ENCODE peak calls at places on chromosomes 3 and 15, in six cellular contexts. R is endothelial cell, V is choroid plexus epithelial cell, Z is Calu3, T is Panc1, N is foreskin keratinocyte. S is an unnamed sample.

GRCh38 chr3:72288955-72289707 is 504.2 kb upstream of the PROK2 start:
- DNase-seq in V (peak), Z (peak), N (peak), R (no peak), T (no peak), S (no peak)

GRCh38 chr3:46892285-46893145 is 15.0 kb downstream of the PTH1R start:
- DNase-seq in R (peak), Z (peak), T (no peak), V (peak), N (no peak), S (peak)

GRCh38 chr15:29003446-29004233 is 117.9 kb downstream of the APBA2 start:
- DNase-seq in V (no peak), T (no peak), Z (no peak), R (no peak), N (peak), S (no peak)

GRCh38 chr3:99969133-99969532 is 145.2 kb downstream of the FILIP1L start:
- DNase-seq in N (peak), V (no peak), R (no peak), Z (no peak), T (no peak), S (no peak)

GRCh38 chr3:146382386-146382785 is 87.0 kb downstream of the PLSCR2 start:
- DNase-seq in T (peak), V (peak), Z (peak), R (peak), N (no peak), S (no peak)

GRCh38 chr15:56356616-56357015 is 8.6 kb upstream of the TEX9 start:
- DNase-seq in R (no peak), Z (peak), T (no peak), N (no peak), V (no peak), S (no peak)

GRCh38 chr15:76184640-76185020 is 124.8 kb downstream of the TMEM266 start:
- DNase-seq in Z (no peak), V (no peak), T (no peak), R (no peak), N (no peak), S (no peak)

GRCh38 chr3:178480795-178481194 is 55.4 kb upstream of the KCNMB2 start:
- DNase-seq in R (no peak), T (no peak), Z (no peak), N (no peak), V (no peak), S (no peak)

GRCh38 chr3:18051312-18051711 is 308.9 kb upstream of the TBC1D5 start:
- DNase-seq in R (no peak), N (no peak), Z (no peak), V (no peak), T (no peak), S (no peak)

GRCh38 chr3:152620395-152620794 is 214.5 kb upstream of the P2RY1 start:
- DNase-seq in R (no peak), Z (no peak), T (no peak), N (no peak), V (no peak), S (no peak)

GRCh38 chr15:40776537-40777141 is 6.9 kb downstream of the C15orf62 start:
- DNase-seq in R (no peak), T (no peak), N (no peak), Z (peak), V (peak), S (no peak)

GRCh38 chr3:45942051-45942825 is 1.0 kb upstream of the CXCR6 start:
- DNase-seq in V (no peak), T (no peak), R (no peak), Z (no peak), N (no peak), S (peak)

GRCh38 chr3:127450331-127450730 is 140.2 kb downstream of the TPRA1 start:
- DNase-seq in T (no peak), V (no peak), N (no peak), Z (no peak), R (no peak), S (no peak)

GRCh38 chr3:14158370-14158769 is 20.0 kb downstream of the XPC start:
- DNase-seq in R (no peak), V (no peak), N (no peak), T (no peak), Z (no peak), S (no peak)

GRCh38 chr3:12194669-12195161 is 36.0 kb upstream of the TIMP4 start:
- DNase-seq in N (no peak), R (no peak), T (peak), Z (peak), V (peak), S (no peak)

GRCh38 chr3:7209098-7209497 is 348.2 kb downstream of the GRM7 start:
- DNase-seq in V (no peak), N (no peak), R (no peak), Z (no peak), T (no peak), S (no peak)

GRCh38 chr15:76223521-76223920 is 87.7 kb downstream of the ETFA start:
- DNase-seq in V (no peak), R (no peak), N (no peak), Z (no peak), T (no peak), S (no peak)

GRCh38 chr3:159620873-159621272 is 367.8 kb upstream of the IL12A start:
- DNase-seq in N (peak), R (no peak), T (peak), Z (peak), V (peak), S (no peak)

GRCh38 chr3:126750760-126751129 is 46.7 kb downstream of the CHCHD6 start:
- DNase-seq in N (no peak), V (peak), Z (peak), T (no peak), R (no peak), S (no peak)

GRCh38 chr3:190183121-190183520 is 62.4 kb upstream of the P3H2 start:
- DNase-seq in V (peak), R (no peak), T (peak), N (peak), Z (no peak), S (peak)

GRCh38 chr15:59190291-59190690 is 16.4 kb upstream of the LDHAL6B start:
- DNase-seq in N (no peak), R (no peak), V (no peak), T (no peak), Z (no peak), S (no peak)

GRCh38 chr3:112074616-112075497 is 11.3 kb upstream of the C3orf52 start:
- DNase-seq in T (no peak), V (peak), N (peak), Z (peak), R (no peak), S (no peak)

GRCh38 chr3:111724694-111725093 is 129.5 kb upstream of the ZBED2 start:
- DNase-seq in Z (no peak), V (no peak), T (no peak), R (no peak), N (no peak), S (no peak)

GRCh38 chr3:134212898-134213665 is 37.6 kb downstream of the RYK start:
- DNase-seq in V (peak), Z (peak), R (peak), N (peak), T (peak), S (peak)

GRCh38 chr3:120879401-120879800 is 28.6 kb upstream of the STXBP5L start:
- DNase-seq in R (no peak), T (no peak), Z (no peak), N (no peak), V (no peak), S (no peak)

GRCh38 chr3:194201953-194202666 is 66.2 kb downstream of the HES1 start:
- DNase-seq in T (no peak), V (no peak), N (no peak), R (no peak), Z (no peak), S (no peak)

GRCh38 chr3:31762016-31762764 is 218.9 kb downstream of the OSBPL10 start:
- DNase-seq in N (no peak), R (no peak), T (no peak), Z (no peak), V (no peak), S (no peak)

GRCh38 chr3:178072391-178072790 is 463.8 kb upstream of the KCNMB2 start:
- DNase-seq in Z (no peak), N (no peak), T (no peak), V (peak), R (no peak), S (no peak)

DNA sequence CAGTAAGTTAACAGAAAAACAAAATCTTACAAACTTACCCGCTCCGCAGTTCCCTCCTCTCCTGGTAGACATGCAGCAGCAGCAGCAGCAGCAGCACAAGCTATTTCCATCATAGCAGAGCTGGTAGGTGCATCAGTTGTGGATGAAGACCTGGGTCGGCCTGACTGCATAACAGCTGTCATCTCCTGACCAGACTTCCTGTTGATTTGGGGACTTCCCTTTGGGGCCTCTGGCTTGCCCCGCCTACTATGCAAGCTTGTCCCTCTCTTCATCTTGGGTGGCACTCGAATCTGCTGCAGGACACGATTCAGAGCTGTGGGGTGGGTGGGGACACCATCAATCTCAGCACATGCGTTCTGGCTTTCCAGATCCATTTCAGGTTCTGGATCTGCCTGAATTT is 65.7 kb downstream of the TMCC1 start:
- DNase-seq in Z (no peak), V (no peak), R (no peak), N (no peak), T (no peak), S (no peak)
- TF ChIP-seq CTCF in Z (no peak), V (no peak), R (no peak), N (no peak), T (no peak), S (no peak)

DNA sequence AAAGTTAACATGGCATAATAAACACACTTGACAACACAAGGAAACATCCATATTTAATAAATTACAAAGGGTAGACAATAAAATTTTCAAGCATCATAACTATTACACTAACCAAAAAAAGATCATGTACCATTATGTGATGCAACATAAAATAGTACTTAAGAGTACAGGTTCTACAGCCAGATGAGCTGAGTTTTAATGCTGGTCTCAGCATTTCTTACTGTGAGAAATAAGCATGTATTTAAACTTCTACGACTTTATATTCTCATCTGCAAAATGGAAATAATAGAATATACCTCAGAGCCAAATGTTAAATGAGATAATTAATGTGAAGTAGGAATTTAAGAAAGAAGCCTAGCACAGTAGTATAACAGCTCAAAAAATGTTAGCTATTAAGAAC is 33.7 kb upstream of the SLC12A8 start:
- DNase-seq in V (no peak), R (no peak), N (no peak), Z (no peak), T (no peak), S (no peak)
- TF ChIP-seq CTCF in V (no peak), R (no peak), N (no peak), Z (no peak), T (no peak), S (no peak)

GRCh38 chr3:42581709-42582473 is at the start of gene SEC22C:
- DNase-seq in R (peak), T (no peak), Z (peak), N (peak), V (peak), S (peak)
- TF ChIP-seq CTCF in R (no peak), T (no peak), Z (no peak), N (peak), V (peak), S (peak)

GRCh38 chr3:51391075-51391565 is at the start of gene RBM15B:
- DNase-seq in Z (peak), N (peak), T (peak), R (peak), V (peak), S (peak)

GRCh38 chr3:51391566-51392300 is 648 bp downstream of the RBM15B start:
- DNase-seq in V (peak), N (no peak), R (peak), Z (peak), T (no peak), S (no peak)

GRCh38 chr3:51390186-51390585 is 899 bp upstream of the RBM15B start:
- DNase-seq in R (no peak), N (no peak), V (no peak), T (no peak), Z (no peak), S (no peak)

GRCh38 chr3:51389423-51390183 is 1.5 kb upstream of the RBM15B start:
- DNase-seq in V (peak), T (peak), N (no peak), Z (peak), R (peak), S (no peak)

DNA sequence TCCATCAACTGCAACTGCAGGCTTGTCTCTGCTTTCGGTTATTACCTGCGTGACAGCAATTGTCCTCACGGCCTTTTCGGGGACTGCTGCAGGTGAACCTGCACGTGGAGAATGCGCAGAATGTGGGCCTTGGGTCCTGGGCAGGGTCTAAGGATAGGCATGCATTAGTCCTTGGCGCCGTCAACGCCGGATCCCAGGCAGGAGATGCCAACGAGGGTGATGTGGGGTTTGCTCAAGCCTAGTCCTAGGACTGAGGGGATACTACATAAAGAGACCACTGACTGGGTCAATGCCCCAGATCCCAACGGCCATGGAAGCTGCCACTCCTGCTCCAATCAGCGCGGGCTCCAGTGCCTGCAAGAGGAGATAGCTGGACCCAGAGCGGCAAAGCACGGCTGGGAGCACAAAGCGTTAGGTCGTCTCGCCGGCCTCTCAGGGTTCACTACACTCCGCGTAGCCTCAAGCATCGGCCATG is 448 bp upstream of the RBM15B start:
- DNase-seq in Z (no peak), T (no peak), V (no peak), N (no peak), R (no peak), S (no peak)
- TF ChIP-seq CTCF in Z (no peak), T (no peak), V (no peak), N (no peak), R (peak), S (no peak)

GRCh38 chr3:79015854-79016253 is 751.9 kb downstream of the ROBO1 start:
- DNase-seq in V (no peak), T (no peak), Z (no peak), R (no peak), N (no peak), S (no peak)

GRCh38 chr3:79019137-79019923 is 748.5 kb downstream of the ROBO1 start:
- DNase-seq in V (peak), Z (peak), N (peak), T (peak), R (peak), S (peak)

GRCh38 chr3:79016587-79017380 is 751.0 kb downstream of the ROBO1 start:
- DNase-seq in T (no peak), V (peak), N (no peak), Z (no peak), R (no peak), S (no peak)

GRCh38 chr3:79019924-79020173 is 747.9 kb downstream of the ROBO1 start:
- DNase-seq in Z (no peak), V (no peak), T (no peak), R (no peak), N (peak), S (no peak)

DNA sequence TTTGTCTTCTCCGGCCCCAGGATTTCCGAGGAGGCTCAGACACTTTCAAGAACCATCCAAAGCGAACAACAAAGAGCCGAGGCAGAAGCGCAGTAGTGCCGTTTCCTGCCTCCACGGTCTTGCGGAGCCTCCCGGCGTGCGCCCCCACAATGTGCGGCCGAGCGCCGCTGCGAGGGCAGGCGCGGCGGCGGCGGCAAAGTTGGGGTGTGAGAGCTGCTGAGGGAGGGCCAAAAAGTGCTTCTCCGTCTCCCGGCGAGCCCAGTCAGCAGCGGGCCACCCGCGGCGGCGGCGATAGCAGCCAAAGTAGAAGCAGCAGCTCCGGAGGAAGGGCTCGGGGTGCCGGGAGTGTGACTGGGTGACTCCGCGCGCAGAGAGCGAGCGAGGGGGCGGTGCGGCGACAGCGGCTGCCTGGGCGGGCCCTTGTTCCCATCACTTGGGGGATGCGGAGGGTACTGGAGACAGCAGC is 749.1 kb downstream of the ROBO1 start:
- DNase-seq in T (no peak), N (peak), Z (peak), R (peak), V (peak), S (no peak)
- TF ChIP-seq CTCF in T (peak), N (peak), Z (no peak), R (no peak), V (peak), S (peak)

DNA sequence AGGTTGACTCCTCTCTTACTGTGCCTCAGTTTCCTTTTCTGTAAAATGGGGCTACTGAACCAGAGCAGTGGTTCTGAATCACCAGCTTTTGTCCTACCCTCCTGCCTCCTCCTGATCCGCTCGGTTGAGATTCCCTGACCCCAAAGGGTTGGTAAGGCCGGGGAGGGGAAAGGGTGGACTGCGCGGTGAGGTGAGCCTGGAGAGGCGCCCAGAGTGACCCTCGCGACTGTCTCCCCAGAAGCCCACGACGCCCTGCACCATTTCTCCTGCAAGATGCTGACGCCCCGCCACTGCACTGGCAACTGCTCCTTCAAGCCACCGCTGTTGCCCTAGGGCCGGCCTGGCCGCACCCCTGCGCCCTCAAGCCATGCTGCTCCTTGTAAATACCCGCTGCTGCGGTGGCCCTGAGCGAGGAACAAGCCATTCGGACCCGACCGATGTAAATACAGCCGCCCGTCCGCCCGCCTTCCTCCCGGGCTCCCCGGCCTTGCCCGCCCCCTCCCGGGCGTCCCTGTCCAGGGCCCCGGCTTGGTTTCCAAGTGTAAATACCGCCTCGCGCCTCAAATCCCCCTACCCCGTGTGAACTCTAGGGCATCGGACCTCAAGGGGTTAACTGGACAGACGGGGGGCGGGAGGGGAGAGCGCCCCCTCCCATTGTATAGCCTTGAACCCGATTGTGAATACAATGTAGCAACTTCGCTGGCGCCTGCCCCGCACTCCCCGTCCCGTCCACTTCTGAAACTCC is 6.2 kb downstream of the RNU6-1 start:
- DNase-seq in V (peak), R (peak), N (no peak), Z (peak), T (no peak), S (no peak)
- TF ChIP-seq CTCF in V (peak), R (peak), N (peak), Z (peak), T (peak), S (peak)